ENCODE peak calls at places on chromosomes 6 and 20, in eight cellular contexts. T, A, K, E, N, U, J and Y are unnamed samples.

GRCh38 chr20:19566226-19566960 is 191.7 kb upstream of the RIN2 start:
- DNase-seq in T (no peak), J (no peak), N (no peak), K (no peak), U (no peak), A (no peak), E (no peak), Y (no peak)

GRCh38 chr20:22572491-22572890 is 11.9 kb downstream of the FOXA2 start:
- DNase-seq in A (no peak), U (no peak), T (no peak), N (no peak), E (no peak), J (no peak), K (no peak), Y (no peak)

GRCh38 chr6:99250476-99250875 is 99.0 kb downstream of the FAXC start:
- DNase-seq in U (no peak), K (no peak), J (no peak), E (no peak), T (no peak), A (no peak), N (no peak), Y (no peak)

GRCh38 chr20:13173201-13173600 is 47.9 kb upstream of the ISM1 start:
- DNase-seq in N (no peak), E (no peak), T (no peak), K (no peak), U (no peak), J (no peak), A (no peak), Y (no peak)

GRCh38 chr6:81204741-81205140 is 547.7 kb downstream of the TENT5A start:
- DNase-seq in J (no peak), K (no peak), A (no peak), U (no peak), E (no peak), T (peak; percentile 9), N (peak; percentile 79), Y (no peak)

GRCh38 chr6:122749451-122750050 is 30.0 kb upstream of the FABP7 start:
- DNase-seq in U (no peak), K (no peak), A (no peak), T (no peak), J (no peak), E (no peak), N (no peak), Y (no peak)

GRCh38 chr6:16592550-16592892 is 168.7 kb downstream of the ATXN1 start:
- DNase-seq in E (no peak), K (no peak), T (no peak), U (no peak), J (no peak), N (no peak), A (no peak), Y (no peak)

GRCh38 chr6:74899416-74899815 is 306.4 kb downstream of the COL12A1 start:
- DNase-seq in N (no peak), K (no peak), T (no peak), E (no peak), U (peak; percentile 64), A (no peak), J (no peak), Y (no peak)

GRCh38 chr6:75794954-75795739 is 46.1 kb downstream of the MYO6 start:
- DNase-seq in N (peak; percentile 23), U (peak; percentile 35), E (no peak), T (no peak), K (no peak), A (no peak), J (no peak), Y (no peak)

GRCh38 chr20:60295214-60295613 is 337.0 kb downstream of the CDH26 start:
- DNase-seq in A (no peak), E (no peak), J (no peak), K (no peak), N (no peak), T (no peak), U (no peak), Y (no peak)

GRCh38 chr20:34175879-34176278 is 63.8 kb upstream of the EIF2S2 start:
- DNase-seq in K (no peak), N (no peak), A (no peak), J (no peak), U (no peak), E (no peak), T (no peak), Y (no peak)

GRCh38 chr6:22320750-22321149 is 23.9 kb upstream of the PRL start:
- DNase-seq in K (no peak), U (peak; percentile 93), T (no peak), E (no peak), A (no peak), N (peak; percentile 44), J (no peak), Y (no peak)

GRCh38 chr20:12627485-12627884 is 381.3 kb upstream of the SPTLC3 start:
- DNase-seq in K (no peak), J (no peak), T (no peak), N (no peak), E (no peak), A (no peak), U (no peak), Y (no peak)

GRCh38 chr20:5078399-5078958 is 41.3 kb downstream of the PCNA start:
- DNase-seq in K (no peak), U (peak; percentile 66), J (peak; percentile 76), E (peak; percentile 48), A (peak; percentile 90), T (no peak), N (no peak), Y (no peak)

GRCh38 chr20:20037960-20038359 is 14.3 kb downstream of the CRNKL1 start:
- DNase-seq in J (no peak), T (no peak), A (no peak), N (peak; percentile 24), K (no peak), U (peak; percentile 79), E (no peak), Y (no peak)

GRCh38 chr6:104159045-104159618 is 700.6 kb downstream of the HACE1 start:
- DNase-seq in A (no peak), K (no peak), N (no peak), U (no peak), E (no peak), T (no peak), J (no peak), Y (no peak)

GRCh38 chr6:140897349-140897748 is 1235.4 kb upstream of the GJE1 start:
- DNase-seq in J (no peak), U (no peak), T (no peak), A (no peak), N (no peak), K (no peak), E (no peak), Y (no peak)

GRCh38 chr6:33782561-33782960 is 6.4 kb downstream of the LEMD2 start:
- DNase-seq in N (no peak), E (no peak), U (no peak), A (no peak), K (no peak), J (no peak), T (no peak), Y (no peak)

GRCh38 chr6:33783781-33784520 is 5.0 kb downstream of the LEMD2 start:
- DNase-seq in E (no peak), T (no peak), A (no peak), J (no peak), K (no peak), U (no peak), N (no peak), Y (no peak)

GRCh38 chr6:33779305-33779704 is 9.6 kb downstream of the LEMD2 start:
- DNase-seq in A (peak; percentile 15), J (no peak), U (no peak), T (no peak), E (no peak), N (no peak), K (peak; percentile 67), Y (no peak)

GRCh38 chr6:33779895-33780294 is 9.0 kb downstream of the LEMD2 start:
- DNase-seq in K (no peak), J (no peak), N (no peak), U (no peak), E (no peak), A (no peak), T (no peak), Y (no peak)

DNA sequence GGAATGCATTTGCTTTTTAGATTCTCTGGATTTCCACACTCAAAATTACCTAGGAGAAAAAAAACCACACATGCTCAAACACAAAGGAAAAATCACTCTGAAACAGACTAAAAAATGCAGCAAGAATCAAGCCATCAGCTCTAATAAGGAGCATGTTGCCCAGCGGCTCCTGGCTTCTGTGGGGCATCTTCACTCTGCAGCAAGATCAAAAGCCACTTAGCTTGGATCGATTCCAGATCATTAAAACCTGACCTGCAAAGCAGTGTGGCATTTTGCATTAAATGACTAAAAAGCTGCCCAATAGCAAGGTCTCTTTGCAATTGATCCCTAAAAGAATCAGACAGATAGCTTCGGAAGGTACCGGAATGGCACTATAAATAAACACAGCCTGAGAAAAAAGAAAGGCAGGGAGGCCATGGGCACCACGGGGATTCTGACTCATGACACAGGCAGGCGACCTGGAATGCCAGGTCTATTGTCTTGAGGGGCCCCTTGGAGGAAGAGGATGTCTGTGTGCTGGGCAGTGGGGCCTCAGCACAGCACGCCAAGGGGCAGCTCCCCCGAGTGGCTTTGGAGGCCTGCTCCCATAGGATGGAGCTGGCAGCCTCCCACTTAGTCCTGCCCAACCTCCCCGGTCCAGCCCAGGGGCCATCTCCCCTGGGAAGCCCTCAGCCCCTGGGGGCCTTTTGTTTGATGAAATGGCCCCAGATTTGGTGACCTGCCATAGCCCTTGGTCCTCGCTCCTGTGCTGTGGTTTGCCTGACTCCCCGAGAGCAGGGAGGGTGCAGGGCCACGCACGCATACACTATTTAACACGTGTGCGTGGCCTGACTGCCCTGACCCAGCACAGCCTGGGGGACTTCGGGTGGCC is 7.6 kb downstream of the LEMD2 start:
- DNase-seq in T (peak; percentile 71), N (peak; percentile 65), U (no peak), E (no peak), A (no peak), K (peak; percentile 93), J (no peak), Y (no peak)
- H3K4me1 ChIP-seq in T (peaks cover 25% of the 10 kb centered on the region), N (peaks cover 28% of the 10 kb centered on the region), U (peaks cover 18% of the 10 kb centered on the region), E (peaks cover 48% of the 10 kb centered on the region), A (peaks cover 8% of the 10 kb centered on the region), K (peaks cover 26% of the 10 kb centered on the region), J (no peaks in the 10 kb centered on the region), Y (peaks cover 14% of the 10 kb centered on the region)

GRCh38 chr6:27239258-27239657 is 8.2 kb upstream of the PRSS16 start:
- DNase-seq in A (no peak), K (no peak), E (no peak), N (no peak), J (no peak), T (no peak), U (no peak), Y (no peak)
- H3K9me3 ChIP-seq in A (no peaks in the 10 kb centered on the region), K (no peaks in the 10 kb centered on the region), E (no peaks in the 10 kb centered on the region), N (no peaks in the 10 kb centered on the region), J (no peaks in the 10 kb centered on the region), T (no peaks in the 10 kb centered on the region), U (no peaks in the 10 kb centered on the region), Y (no peaks in the 10 kb centered on the region)

GRCh38 chr20:17636523-17637412 is 45.3 kb downstream of the RRBP1 start:
- DNase-seq in N (no peak), J (no peak), T (peak; percentile 62), U (no peak), K (peak; percentile 80), E (no peak), A (no peak), Y (no peak)
- H3K4me1 ChIP-seq in N (peaks cover 38% of the 10 kb centered on the region), J (no peaks in the 10 kb centered on the region), T (peaks cover 14% of the 10 kb centered on the region), U (no peaks in the 10 kb centered on the region), K (no peaks in the 10 kb centered on the region), E (peaks cover 36% of the 10 kb centered on the region), A (no peaks in the 10 kb centered on the region), Y (no peaks in the 10 kb centered on the region)

DNA sequence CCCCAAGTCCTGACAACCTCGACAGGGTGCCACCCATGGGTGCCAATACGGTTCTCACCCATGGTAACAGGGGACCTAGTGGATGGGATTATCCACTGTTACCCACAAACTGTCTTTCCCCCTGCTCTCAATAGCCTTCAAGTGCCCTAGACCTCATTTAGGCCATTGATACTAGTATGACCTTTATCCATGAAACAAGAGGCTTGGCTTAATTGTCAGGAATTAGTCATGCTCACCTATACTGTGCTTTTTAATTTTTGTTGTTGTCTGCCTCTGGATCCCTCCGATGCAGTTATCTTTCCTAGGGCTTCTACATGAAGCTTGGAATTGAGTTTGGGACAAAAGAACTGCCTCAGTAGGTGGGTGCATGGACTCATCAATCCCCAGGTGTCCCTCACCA is 11.8 kb upstream of the IL22RA2 start:
- DNase-seq in E (no peak), T (no peak), K (no peak), A (no peak), J (no peak), N (no peak), U (no peak), Y (no peak)
- H3K9me3 ChIP-seq in E (peaks cover 44% of the 10 kb centered on the region), T (peaks cover 21% of the 10 kb centered on the region), K (peaks cover 62% of the 10 kb centered on the region), A (peaks cover 56% of the 10 kb centered on the region), J (peaks cover 8% of the 10 kb centered on the region), N (peaks cover 66% of the 10 kb centered on the region), U (peaks cover 21% of the 10 kb centered on the region), Y (peaks cover 21% of the 10 kb centered on the region)